ENCODE peak calls at places on chromosome 6, in five cellular contexts. One of them, this sample, is unnamed.

GRCh38 chr6:14175031-14175430 is 57.5 kb downstream of the CD83 start:
- DNase-seq in A673: no peak
- DNase-seq in progenitor cell of endocrine pancreas: no peak
- DNase-seq in neural crest cell: no peak
- DNase-seq in GM12865: no peak
- DNase-seq in this sample: no peak

GRCh38 chr6:24329451-24329850 is 28.4 kb downstream of the DCDC2 start:
- DNase-seq in A673: no peak
- DNase-seq in GM12865: no peak
- DNase-seq in progenitor cell of endocrine pancreas: no peak
- DNase-seq in neural crest cell: no peak
- DNase-seq in this sample: no peak

GRCh38 chr6:7640607-7641577 is 50.9 kb downstream of the SNRNP48 start:
- DNase-seq in A673: no peak
- DNase-seq in progenitor cell of endocrine pancreas: no peak
- DNase-seq in GM12865: no peak
- DNase-seq in neural crest cell: no peak
- DNase-seq in this sample: peak

GRCh38 chr6:154606860-154607259 is 96.4 kb upstream of the CNKSR3 start:
- DNase-seq in GM12865: no peak
- DNase-seq in neural crest cell: no peak
- DNase-seq in A673: no peak
- DNase-seq in progenitor cell of endocrine pancreas: no peak
- DNase-seq in this sample: no peak

GRCh38 chr6:89950446-89950845 is 56.2 kb downstream of the GJA10 start:
- DNase-seq in GM12865: no peak
- DNase-seq in neural crest cell: no peak
- DNase-seq in progenitor cell of endocrine pancreas: no peak
- DNase-seq in A673: no peak
- DNase-seq in this sample: no peak

GRCh38 chr6:44627091-44627878 is 239.8 kb downstream of the CDC5L start:
- DNase-seq in neural crest cell: no peak
- DNase-seq in GM12865: peak
- DNase-seq in A673: no peak
- DNase-seq in progenitor cell of endocrine pancreas: no peak
- DNase-seq in this sample: peak

GRCh38 chr6:117601811-117602150 is 530 bp downstream of the GOPC start:
- DNase-seq in progenitor cell of endocrine pancreas: no peak
- DNase-seq in GM12865: peak
- DNase-seq in A673: no peak
- DNase-seq in neural crest cell: no peak
- DNase-seq in this sample: peak

GRCh38 chr6:151240861-151241642 is 1.3 kb downstream of the AKAP12 start:
- DNase-seq in neural crest cell: peak
- DNase-seq in GM12865: no peak
- DNase-seq in progenitor cell of endocrine pancreas: peak
- DNase-seq in A673: peak
- DNase-seq in this sample: peak

GRCh38 chr6:138593100-138593877 is 94.0 kb upstream of the NHSL1 start:
- DNase-seq in GM12865: peak
- DNase-seq in A673: peak
- DNase-seq in progenitor cell of endocrine pancreas: no peak
- DNase-seq in neural crest cell: no peak
- DNase-seq in this sample: peak

GRCh38 chr6:159914565-159914923 is 23.8 kb downstream of the MAS1 start:
- DNase-seq in progenitor cell of endocrine pancreas: no peak
- DNase-seq in GM12865: no peak
- DNase-seq in A673: no peak
- DNase-seq in neural crest cell: no peak
- DNase-seq in this sample: no peak

GRCh38 chr6:146369866-146370265 is 173.8 kb upstream of the RAB32 start:
- DNase-seq in A673: no peak
- DNase-seq in progenitor cell of endocrine pancreas: no peak
- DNase-seq in neural crest cell: no peak
- DNase-seq in GM12865: no peak
- DNase-seq in this sample: no peak

GRCh38 chr6:79821859-79822258 is 125.5 kb downstream of the ELOVL4 start:
- DNase-seq in neural crest cell: no peak
- DNase-seq in A673: no peak
- DNase-seq in progenitor cell of endocrine pancreas: no peak
- DNase-seq in GM12865: no peak
- DNase-seq in this sample: no peak

GRCh38 chr6:142374965-142375733 is 73.3 kb downstream of the ADGRG6 start:
- DNase-seq in A673: peak
- DNase-seq in GM12865: no peak
- DNase-seq in progenitor cell of endocrine pancreas: no peak
- DNase-seq in neural crest cell: no peak
- DNase-seq in this sample: no peak

GRCh38 chr6:39937686-39938333 is 3.5 kb upstream of the MOCS1 start:
- DNase-seq in GM12865: no peak
- DNase-seq in progenitor cell of endocrine pancreas: no peak
- DNase-seq in A673: no peak
- DNase-seq in neural crest cell: no peak
- DNase-seq in this sample: no peak

GRCh38 chr6:53327017-53327395 is 21.7 kb downstream of the ELOVL5 start:
- DNase-seq in GM12865: no peak
- DNase-seq in neural crest cell: no peak
- DNase-seq in progenitor cell of endocrine pancreas: no peak
- DNase-seq in A673: no peak
- DNase-seq in this sample: no peak

GRCh38 chr6:44064089-44064947 is 62.9 kb downstream of the MRPL14 start:
- DNase-seq in progenitor cell of endocrine pancreas: no peak
- DNase-seq in A673: no peak
- DNase-seq in neural crest cell: no peak
- DNase-seq in GM12865: peak
- DNase-seq in this sample: no peak

GRCh38 chr6:72624557-72625160 is 2.8 kb downstream of the KCNQ5 start:
- DNase-seq in progenitor cell of endocrine pancreas: no peak
- DNase-seq in neural crest cell: no peak
- DNase-seq in A673: peak
- DNase-seq in GM12865: peak
- DNase-seq in this sample: peak

GRCh38 chr6:150632785-150633465 is 33.2 kb downstream of the PLEKHG1 start:
- DNase-seq in progenitor cell of endocrine pancreas: no peak
- DNase-seq in neural crest cell: no peak
- DNase-seq in GM12865: peak
- DNase-seq in A673: no peak
- DNase-seq in this sample: no peak

GRCh38 chr6:99711302-99711701 is 104.7 kb downstream of the PRDM13 start:
- DNase-seq in A673: no peak
- DNase-seq in neural crest cell: no peak
- DNase-seq in progenitor cell of endocrine pancreas: no peak
- DNase-seq in GM12865: no peak
- DNase-seq in this sample: no peak

GRCh38 chr6:706161-706560 is 13.2 kb upstream of the EXOC2 start:
- DNase-seq in GM12865: no peak
- DNase-seq in neural crest cell: no peak
- DNase-seq in progenitor cell of endocrine pancreas: no peak
- DNase-seq in A673: no peak
- DNase-seq in this sample: no peak

GRCh38 chr6:27213544-27214125 is 33.9 kb upstream of the PRSS16 start:
- DNase-seq in A673: peak
- DNase-seq in neural crest cell: peak
- DNase-seq in progenitor cell of endocrine pancreas: no peak
- DNase-seq in GM12865: peak
- DNase-seq in this sample: peak

GRCh38 chr6:30685977-30686907 is at the start of gene PPP1R18:
- DNase-seq in GM12865: peak
- DNase-seq in A673: peak
- DNase-seq in progenitor cell of endocrine pancreas: peak
- DNase-seq in neural crest cell: no peak
- DNase-seq in this sample: peak

GRCh38 chr6:62891065-62891647 is 320.1 kb upstream of the FKBP1C start:
- DNase-seq in neural crest cell: no peak
- DNase-seq in progenitor cell of endocrine pancreas: no peak
- DNase-seq in A673: peak
- DNase-seq in GM12865: peak
- DNase-seq in this sample: peak
- TF ChIP-seq CTCF in neural crest cell: peak
- TF ChIP-seq CTCF in progenitor cell of endocrine pancreas: peak
- TF ChIP-seq CTCF in A673: peak
- TF ChIP-seq CTCF in GM12865: peak
- TF ChIP-seq CTCF in this sample: peak

DNA sequence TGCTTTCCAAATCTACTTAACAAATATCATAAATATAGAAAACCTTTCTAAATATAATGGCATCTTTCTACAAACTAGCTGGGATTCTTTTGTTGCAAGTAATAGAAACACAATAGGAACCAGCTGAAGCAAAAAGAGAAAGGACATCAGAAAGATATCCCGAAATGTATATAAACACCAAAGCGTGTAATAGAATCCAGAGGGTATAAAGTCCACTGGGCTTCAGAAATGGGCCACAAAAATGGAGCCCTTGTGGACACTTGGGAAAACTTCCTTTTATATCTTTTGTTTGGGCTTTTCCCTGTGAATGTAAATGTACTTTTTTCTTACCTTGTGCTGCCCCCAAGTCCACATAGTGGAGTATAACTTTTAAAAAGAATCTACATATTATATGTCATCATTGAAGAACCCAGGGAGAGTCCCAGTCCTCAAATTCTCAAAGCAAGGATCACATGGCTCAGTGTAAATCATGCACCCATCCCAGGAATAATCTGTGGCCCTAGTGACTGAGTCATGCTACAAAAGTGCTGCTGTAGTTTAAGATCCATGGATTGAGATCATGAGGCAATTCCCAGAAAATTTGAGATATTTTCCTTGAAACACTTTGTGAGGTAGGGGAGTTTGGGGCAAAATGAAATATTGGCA is 457.0 kb downstream of the EPM2A start:
- DNase-seq in A673: no peak
- DNase-seq in neural crest cell: no peak
- DNase-seq in progenitor cell of endocrine pancreas: no peak
- DNase-seq in GM12865: no peak
- DNase-seq in this sample: no peak
- TF ChIP-seq CTCF in A673: no peak
- TF ChIP-seq CTCF in neural crest cell: no peak
- TF ChIP-seq CTCF in progenitor cell of endocrine pancreas: no peak
- TF ChIP-seq CTCF in GM12865: no peak
- TF ChIP-seq CTCF in this sample: no peak

GRCh38 chr6:134422426-134423231 is 104.7 kb upstream of the SGK1 start:
- DNase-seq in A673: no peak
- DNase-seq in progenitor cell of endocrine pancreas: no peak
- DNase-seq in neural crest cell: no peak
- DNase-seq in GM12865: peak
- DNase-seq in this sample: no peak
- TF ChIP-seq CTCF in A673: no peak
- TF ChIP-seq CTCF in progenitor cell of endocrine pancreas: no peak
- TF ChIP-seq CTCF in neural crest cell: no peak
- TF ChIP-seq CTCF in GM12865: no peak
- TF ChIP-seq CTCF in this sample: no peak

DNA sequence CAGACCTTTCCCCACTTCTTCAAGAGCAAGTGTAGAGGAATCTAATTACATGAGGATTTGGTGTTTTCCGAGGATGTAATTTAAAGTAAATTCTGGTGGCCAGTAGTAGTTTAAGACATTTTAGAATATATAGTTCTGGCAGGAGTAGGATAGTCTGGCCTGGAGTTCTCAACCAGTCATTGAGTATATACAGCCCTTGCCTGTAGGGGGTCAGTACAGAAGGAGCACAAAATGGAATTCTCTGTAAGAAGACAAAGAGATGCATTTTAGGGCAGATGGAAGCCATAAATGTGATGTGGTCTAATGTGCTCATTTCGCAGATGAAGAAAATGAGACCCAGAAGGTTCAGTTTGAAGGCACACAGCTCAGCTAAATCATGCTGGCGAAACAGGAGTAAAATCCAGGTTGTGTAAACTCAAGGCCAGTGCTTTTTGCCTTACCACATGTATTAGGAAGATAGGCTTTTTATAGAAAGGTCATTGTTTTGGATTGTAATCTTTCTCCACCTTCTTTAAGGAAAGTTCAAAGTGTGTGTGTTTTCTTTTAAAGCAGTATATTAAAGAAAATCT is 29.6 kb downstream of the QKI start:
- DNase-seq in neural crest cell: no peak
- DNase-seq in progenitor cell of endocrine pancreas: no peak
- DNase-seq in GM12865: no peak
- DNase-seq in A673: peak
- DNase-seq in this sample: peak
- TF ChIP-seq CTCF in neural crest cell: no peak
- TF ChIP-seq CTCF in progenitor cell of endocrine pancreas: peak
- TF ChIP-seq CTCF in GM12865: no peak
- TF ChIP-seq CTCF in A673: no peak
- TF ChIP-seq CTCF in this sample: no peak

DNA sequence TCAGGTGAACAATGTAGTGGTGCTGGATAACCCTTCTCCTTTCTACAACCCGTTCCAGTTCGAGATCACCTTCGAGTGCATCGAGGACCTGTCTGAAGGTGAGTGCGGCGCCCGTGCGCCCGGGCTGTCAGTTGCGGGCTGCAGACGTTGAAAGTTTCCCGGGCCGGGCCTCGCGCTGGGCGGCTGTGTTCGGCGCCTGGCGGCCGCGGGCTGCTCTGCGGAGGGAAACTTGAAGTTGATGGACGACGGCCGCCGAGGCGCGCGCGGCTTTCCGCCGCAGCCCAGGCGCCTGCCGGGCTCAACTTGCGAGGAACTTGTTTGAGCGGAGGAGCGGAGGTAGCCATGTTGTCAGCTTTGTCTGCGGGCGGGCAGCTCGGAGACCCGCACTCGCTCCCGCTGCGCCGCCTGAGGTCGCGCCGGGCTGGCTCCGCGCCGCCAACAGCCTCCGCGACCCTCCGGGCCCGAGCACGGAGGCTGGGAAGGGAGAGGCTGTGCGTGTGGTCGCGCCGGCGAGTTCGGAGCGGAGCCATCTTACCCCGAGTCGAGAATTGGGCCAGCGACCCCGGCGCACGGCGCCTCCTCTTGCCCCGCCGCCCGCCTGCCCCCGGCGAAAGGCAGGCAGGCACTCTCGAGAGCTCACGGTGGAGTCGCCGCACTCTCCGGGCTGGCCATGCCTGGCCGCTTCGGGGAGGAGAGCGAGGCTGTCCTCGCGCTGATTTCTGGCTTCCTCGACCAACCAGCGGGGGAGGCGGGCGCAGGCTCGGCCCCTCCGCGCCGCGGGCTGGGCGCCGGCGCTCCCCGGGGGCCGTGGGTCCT is 681 bp downstream of the ASF1A start:
- DNase-seq in neural crest cell: peak
- DNase-seq in A673: peak
- DNase-seq in progenitor cell of endocrine pancreas: peak
- DNase-seq in GM12865: peak
- DNase-seq in this sample: peak
- TF ChIP-seq CTCF in neural crest cell: no peak
- TF ChIP-seq CTCF in A673: no peak
- TF ChIP-seq CTCF in progenitor cell of endocrine pancreas: no peak
- TF ChIP-seq CTCF in GM12865: peak
- TF ChIP-seq CTCF in this sample: no peak